ENCODE peak calls at places on chromosomes 5 and 9, in six cellular contexts. V, E, F, R, X and L are unnamed samples.

GRCh38 chr5:73222173-73222572 is 49.2 kb downstream of the TMEM174 start:
- DNase-seq in V (no peak), E (no peak), F (no peak), R (no peak), X (no peak), L (no peak)

GRCh38 chr5:56350595-56351170 is 117.6 kb upstream of the ANKRD55 start:
- DNase-seq in V (peak), E (peak), F (peak), R (no peak), X (peak), L (peak)

GRCh38 chr5:75639912-75640311 is 28.7 kb downstream of the ANKDD1B start:
- DNase-seq in V (no peak), E (no peak), F (no peak), R (no peak), X (no peak), L (no peak)

GRCh38 chr5:80206282-80206681 is 49.6 kb downstream of the SERINC5 start:
- DNase-seq in V (no peak), E (peak), F (no peak), R (no peak), X (no peak), L (no peak)

GRCh38 chr5:135308245-135308644 is 90.8 kb downstream of the MACROH2A1 start:
- DNase-seq in V (no peak), E (peak), F (no peak), R (no peak), X (peak), L (no peak)

GRCh38 chr5:178589180-178590140 is 733 bp downstream of the COL23A1 start:
- DNase-seq in V (peak), E (peak), F (no peak), R (peak), X (no peak), L (no peak)

GRCh38 chr5:68088302-68088701 is 127.3 kb upstream of the PIK3R1 start:
- DNase-seq in V (peak), E (no peak), F (no peak), R (no peak), X (no peak), L (no peak)

GRCh38 chr5:150286820-150287219 is 2.8 kb downstream of the CAMK2A start:
- DNase-seq in V (peak), E (peak), F (no peak), R (peak), X (no peak), L (peak)

GRCh38 chr5:157476699-157477408 is 16.8 kb downstream of the NIPAL4 start:
- DNase-seq in V (peak), E (peak), F (no peak), R (peak), X (no peak), L (peak)

GRCh38 chr9:127035423-127035822 is 87.0 kb downstream of the ANGPTL2 start:
- DNase-seq in V (peak), E (no peak), F (no peak), R (no peak), X (peak), L (no peak)

GRCh38 chr5:60945760-60946253 is 802 bp downstream of the NDUFAF2 start:
- DNase-seq in V (no peak), E (no peak), F (no peak), R (no peak), X (peak), L (no peak)

GRCh38 chr5:68898961-68899471 is 194.8 kb upstream of the SLC30A5 start:
- DNase-seq in V (no peak), E (peak), F (no peak), R (peak), X (no peak), L (peak)

GRCh38 chr5:16551628-16552027 is 65.2 kb downstream of the RETREG1 start:
- DNase-seq in V (no peak), E (no peak), F (no peak), R (no peak), X (no peak), L (no peak)

GRCh38 chr9:69542942-69543704 is 129.0 kb downstream of the APBA1 start:
- DNase-seq in V (no peak), E (no peak), F (no peak), R (no peak), X (no peak), L (no peak)

GRCh38 chr9:95386843-95387242 is 69.3 kb upstream of the FANCC start:
- DNase-seq in V (no peak), E (no peak), F (no peak), R (no peak), X (no peak), L (no peak)

GRCh38 chr5:56420323-56420722 is 187.2 kb upstream of the ANKRD55 start:
- DNase-seq in V (no peak), E (no peak), F (no peak), R (no peak), X (no peak), L (no peak)

GRCh38 chr5:11046160-11046559 is 285.1 kb upstream of the DAP start:
- DNase-seq in V (peak), E (no peak), F (peak), R (peak), X (no peak), L (no peak)

GRCh38 chr5:95723632-95724369 is 7.3 kb upstream of the RHOBTB3 start:
- DNase-seq in V (peak), E (no peak), F (no peak), R (no peak), X (no peak), L (no peak)

GRCh38 chr5:94375801-94376200 is 242.6 kb downstream of the KIAA0825 start:
- DNase-seq in V (peak), E (no peak), F (no peak), R (no peak), X (no peak), L (no peak)

GRCh38 chr5:84036842-84037241 is 316.2 kb upstream of the HAPLN1 start:
- DNase-seq in V (no peak), E (no peak), F (no peak), R (no peak), X (no peak), L (no peak)

GRCh38 chr5:150085950-150086715 is at the start of gene CSF1R:
- DNase-seq in V (no peak), E (no peak), F (no peak), R (no peak), X (peak), L (no peak)

GRCh38 chr5:52987711-52988329 is 1.3 kb upstream of the ITGA2 start:
- DNase-seq in V (no peak), E (peak), F (peak), R (no peak), X (peak), L (peak)

GRCh38 chr5:147578228-147579024 is 68.6 kb upstream of the DPYSL3 start:
- DNase-seq in V (peak), E (peak), F (peak), R (no peak), X (no peak), L (no peak)

GRCh38 chr5:10632110-10632903 is 68.4 kb downstream of the ANKRD33B start:
- DNase-seq in V (peak), E (no peak), F (no peak), R (no peak), X (no peak), L (peak)

DNA sequence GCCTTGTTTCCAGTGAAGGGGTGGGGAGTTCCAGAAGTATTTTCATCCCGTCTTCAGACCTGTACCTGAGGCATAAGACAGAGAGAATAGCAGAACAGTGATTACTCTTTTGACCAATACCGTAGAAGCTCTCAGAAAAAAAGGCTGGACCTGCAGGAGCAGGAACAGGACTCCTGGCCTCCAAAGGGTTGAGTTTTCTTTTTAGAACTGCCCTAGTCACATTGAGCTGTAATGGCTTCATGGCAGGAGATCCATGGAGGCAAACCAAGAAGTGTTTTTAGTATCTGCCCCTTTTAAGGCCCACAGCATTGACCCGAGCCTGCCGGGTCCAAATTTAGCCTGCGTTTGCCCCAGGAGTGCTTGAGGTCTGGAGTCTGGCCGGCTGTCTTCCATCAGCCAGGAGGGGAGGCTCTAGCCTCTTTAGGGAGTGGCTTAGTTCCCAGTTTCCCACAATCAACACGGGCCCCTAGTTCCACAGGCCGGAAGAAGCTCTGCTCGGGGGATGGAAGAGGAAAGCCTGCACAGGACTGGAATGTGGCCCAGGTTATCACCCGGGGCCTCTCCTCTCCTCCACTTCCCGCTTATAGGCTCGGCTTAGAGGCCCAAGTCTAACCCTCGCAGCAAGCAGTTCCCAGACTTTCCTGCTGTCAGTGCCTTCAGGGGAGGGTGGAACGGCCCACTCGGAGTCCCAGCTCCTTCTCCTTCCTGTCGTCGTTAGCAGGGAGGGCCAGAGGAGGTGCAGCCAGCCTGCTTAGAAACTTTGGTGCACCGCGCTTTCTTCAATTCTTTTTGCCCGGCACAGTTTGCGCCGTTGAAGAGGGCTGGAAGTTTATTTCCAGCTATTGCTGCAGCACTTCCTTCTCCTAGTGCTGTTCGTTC is 80.7 kb downstream of the C9orf152 start:
- DNase-seq in V (peak), E (peak), F (no peak), R (no peak), X (peak), L (no peak)
- H3K4me3 ChIP-seq in V (no peak), E (no peak), F (peak), R (no peak), X (no peak), L (no peak)

GRCh38 chr5:142684508-142685031 is 1.3 kb downstream of the FGF1 start:
- DNase-seq in V (no peak), E (no peak), F (no peak), R (no peak), X (no peak), L (no peak)

GRCh38 chr5:142686968-142687367 is 1.1 kb upstream of the FGF1 start:
- DNase-seq in V (no peak), E (no peak), F (no peak), R (no peak), X (no peak), L (no peak)

GRCh38 chr5:142683885-142684505 is 1.9 kb downstream of the FGF1 start:
- DNase-seq in V (no peak), E (no peak), F (no peak), R (no peak), X (no peak), L (no peak)

GRCh38 chr5:142686210-142686734 is 382 bp upstream of the FGF1 start:
- DNase-seq in V (no peak), E (no peak), F (no peak), R (no peak), X (no peak), L (no peak)

GRCh38 chr5:142685418-142686209 is at the start of gene FGF1:
- DNase-seq in V (no peak), E (no peak), F (no peak), R (no peak), X (no peak), L (peak)
- H3K4me3 ChIP-seq in V (no peak), E (no peak), F (no peak), R (no peak), X (no peak), L (no peak)

GRCh38 chr9:136980669-136981478 is 1.9 kb upstream of the LCNL1 start:
- DNase-seq in V (no peak), E (no peak), F (no peak), R (no peak), X (no peak), L (no peak)

GRCh38 chr9:136978865-136979544 is 1.7 kb downstream of the PTGDS start:
- DNase-seq in V (no peak), E (no peak), F (no peak), R (no peak), X (no peak), L (no peak)

GRCh38 chr9:136979769-136980587 is 2.7 kb downstream of the PTGDS start:
- DNase-seq in V (no peak), E (no peak), F (no peak), R (no peak), X (no peak), L (no peak)

GRCh38 chr9:136977223-136978072 is at the start of gene PTGDS:
- DNase-seq in V (no peak), E (no peak), F (no peak), R (no peak), X (peak), L (no peak)

GRCh38 chr9:136978073-136978864 is 965 bp downstream of the PTGDS start:
- DNase-seq in V (peak), E (peak), F (no peak), R (no peak), X (peak), L (no peak)
- H3K4me3 ChIP-seq in V (no peak), E (peak), F (peak), R (no peak), X (peak), L (peak)

GRCh38 chr9:14924821-14925220 is 14.6 kb upstream of the FREM1 start:
- DNase-seq in V (no peak), E (no peak), F (no peak), R (no peak), X (no peak), L (no peak)
- H3K4me3 ChIP-seq in V (no peak), E (no peak), F (no peak), R (no peak), X (no peak), L (no peak)

DNA sequence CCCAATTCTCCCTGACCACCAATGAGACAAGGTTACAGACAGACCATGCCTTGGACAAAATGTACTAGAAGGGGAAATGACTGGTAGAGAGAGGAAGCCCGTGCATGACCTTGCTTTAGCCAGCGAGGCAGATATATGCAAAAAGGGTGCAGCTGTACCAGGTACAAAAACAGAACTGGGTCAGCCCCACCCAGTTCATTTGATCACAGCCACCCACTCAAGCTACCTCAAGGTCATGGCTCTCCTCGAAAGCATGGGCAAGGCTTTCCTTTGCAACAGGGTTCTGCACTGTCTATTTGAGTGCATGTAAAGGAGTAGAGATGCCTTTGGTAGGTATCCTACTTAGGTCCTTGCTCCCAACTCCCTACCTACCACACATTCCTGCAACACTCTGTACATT is 33.3 kb downstream of the TLE1 start:
- DNase-seq in V (peak), E (no peak), F (no peak), R (no peak), X (peak), L (no peak)
- H3K4me3 ChIP-seq in V (no peak), E (no peak), F (no peak), R (no peak), X (no peak), L (no peak)